ENCODE peak calls at places on chromosome 11, in eight cellular contexts. R is MM.1S, Y is fibroblast of pulmonary artery, D is GM10248, E is ovary, M is uterus, B is transverse colon, W is progenitor cell of endocrine pancreas. T is an unnamed sample.

GRCh38 chr11:72039108-72039850 is 40.6 kb downstream of the IL18BP start:
- DNase-seq in R (no peak), Y (no peak), D (no peak), E (peak; percentile 57), M (peak; percentile 34), B (peak; percentile 83), W (no peak), T (no peak)

GRCh38 chr11:10518891-10519290 is 22.1 kb downstream of the RNF141 start:
- DNase-seq in R (no peak), Y (no peak), D (no peak), E (no peak), M (no peak), B (no peak), W (no peak), T (no peak)

GRCh38 chr11:96126917-96127595 is 203.1 kb upstream of the MTMR2 start:
- DNase-seq in R (no peak), Y (no peak), D (no peak), E (no peak), M (no peak), B (no peak), W (no peak), T (no peak)

GRCh38 chr11:12091957-12092558 is 18.3 kb upstream of the MICAL2 start:
- DNase-seq in R (no peak), Y (no peak), D (no peak), E (no peak), M (no peak), B (peak; percentile 40), W (no peak), T (no peak)

GRCh38 chr11:5004429-5005274 is 10.0 kb downstream of the OR51L1 start:
- DNase-seq in R (peak; percentile 58), Y (peak; percentile 72), D (peak; percentile 10), E (no peak), M (no peak), B (peak; percentile 46), W (peak; percentile 36), T (peak; percentile 58)

GRCh38 chr11:122264121-122264520 is 148.1 kb upstream of the BLID start:
- DNase-seq in R (no peak), Y (no peak), D (no peak), E (no peak), M (no peak), B (no peak), W (no peak), T (no peak)

GRCh38 chr11:106706355-106706754 is 311.9 kb downstream of the GUCY1A2 start:
- DNase-seq in R (no peak), Y (peak; percentile 79), D (no peak), E (no peak), M (no peak), B (no peak), W (no peak), T (no peak)

GRCh38 chr11:122803306-122803705 is 35.0 kb upstream of the CRTAM start:
- DNase-seq in R (no peak), Y (peak; percentile 46), D (no peak), E (no peak), M (no peak), B (no peak), W (no peak), T (no peak)

GRCh38 chr11:16997624-16998023 is 16.6 kb downstream of the PLEKHA7 start:
- DNase-seq in R (no peak), Y (no peak), D (no peak), E (no peak), M (no peak), B (peak; percentile 79), W (no peak), T (no peak)

GRCh38 chr11:104320091-104320490 is 156.1 kb upstream of the PDGFD start:
- DNase-seq in R (no peak), Y (peak; percentile 26), D (no peak), E (no peak), M (no peak), B (no peak), W (no peak), T (no peak)

GRCh38 chr11:105357764-105358163 is 218.2 kb upstream of the CARD18 start:
- DNase-seq in R (no peak), Y (peak; percentile 71), D (no peak), E (no peak), M (no peak), B (no peak), W (no peak), T (no peak)

GRCh38 chr11:106668147-106668546 is 350.1 kb downstream of the GUCY1A2 start:
- DNase-seq in R (no peak), Y (peak; percentile 49), D (no peak), E (no peak), M (no peak), B (no peak), W (no peak), T (no peak)

GRCh38 chr11:119449498-119449897 is 26.5 kb upstream of the THY1 start:
- DNase-seq in R (no peak), Y (no peak), D (no peak), E (no peak), M (no peak), B (no peak), W (no peak), T (no peak)

GRCh38 chr11:126352934-126353801 is 2.3 kb upstream of the ST3GAL4 start:
- DNase-seq in R (peak; percentile 42), Y (peak; percentile 57), D (no peak), E (no peak), M (no peak), B (no peak), W (no peak), T (no peak)

GRCh38 chr11:1341928-1342524 is 32.6 kb upstream of the TOLLIP start:
- DNase-seq in R (no peak), Y (peak; percentile 72), D (no peak), E (no peak), M (no peak), B (no peak), W (no peak), T (no peak)

GRCh38 chr11:57336111-57336666 is 497 bp upstream of the SSRP1 start:
- DNase-seq in R (no peak), Y (no peak), D (no peak), E (no peak), M (no peak), B (no peak), W (no peak), T (no peak)

GRCh38 chr11:33377852-33378385 is 120.7 kb downstream of the HIPK3 start:
- DNase-seq in R (no peak), Y (peak; percentile 42), D (no peak), E (no peak), M (no peak), B (no peak), W (no peak), T (no peak)

GRCh38 chr11:5291207-5291838 is 10.4 kb downstream of the OR51B4 start:
- DNase-seq in R (peak; percentile 68), Y (peak; percentile 63), D (peak; percentile 40), E (no peak), M (no peak), B (no peak), W (no peak), T (peak; percentile 5)

GRCh38 chr11:102603576-102603975 is 21.6 kb downstream of the MMP20 start:
- DNase-seq in R (no peak), Y (no peak), D (no peak), E (no peak), M (no peak), B (no peak), W (no peak), T (no peak)

GRCh38 chr11:110432713-110433392 is 3.1 kb downstream of the FDX1 start:
- DNase-seq in R (no peak), Y (peak; percentile 36), D (no peak), E (no peak), M (no peak), B (no peak), W (no peak), T (no peak)

GRCh38 chr11:7668911-7669310 is 4.4 kb downstream of the CYB5R2 start:
- DNase-seq in R (no peak), Y (peak; percentile 48), D (no peak), E (no peak), M (no peak), B (no peak), W (no peak), T (peak; percentile 20)

GRCh38 chr11:111047376-111047775 is 198.1 kb upstream of the POU2AF2 start:
- DNase-seq in R (no peak), Y (no peak), D (no peak), E (no peak), M (no peak), B (no peak), W (no peak), T (no peak)

GRCh38 chr11:57475191-57475590 is 14.9 kb downstream of the RTN4RL2 start:
- DNase-seq in R (no peak), Y (peak; percentile 38), D (no peak), E (no peak), M (no peak), B (no peak), W (no peak), T (no peak)

GRCh38 chr11:57340228-57340627 is 2.1 kb downstream of the P2RX3 start:
- DNase-seq in R (no peak), Y (no peak), D (no peak), E (no peak), M (no peak), B (no peak), W (no peak), T (no peak)

GRCh38 chr11:118151421-118151820 is 1.2 kb downstream of the SCN4B start:
- DNase-seq in R (no peak), Y (no peak), D (no peak), E (no peak), M (no peak), B (no peak), W (no peak), T (no peak)
- TF ChIP-seq CTCF in R (no peak), Y (no peak), D (no peak), E (no peak), M (no peak), B (no peak), W (no peak), T (no peak)

GRCh38 chr11:64239662-64240466 is 1.0 kb upstream of the FKBP2 start:
- DNase-seq in R (no peak), Y (no peak), D (peak; percentile 73), E (no peak), M (no peak), B (no peak), W (no peak), T (no peak)
- TF ChIP-seq CTCF in R (no peak), Y (no peak), D (no peak), E (no peak), M (no peak), B (no peak), W (no peak), T (no peak)

GRCh38 chr11:26285593-26285992 is 46.3 kb upstream of the ANO3 start:
- DNase-seq in R (no peak), Y (no peak), D (no peak), E (no peak), M (no peak), B (no peak), W (no peak), T (no peak)

GRCh38 chr11:26287067-26287518 is 44.8 kb upstream of the ANO3 start:
- DNase-seq in R (no peak), Y (no peak), D (no peak), E (no peak), M (no peak), B (no peak), W (no peak), T (no peak)

GRCh38 chr11:26283852-26284421 is 48.0 kb upstream of the ANO3 start:
- DNase-seq in R (no peak), Y (no peak), D (no peak), E (no peak), M (no peak), B (no peak), W (no peak), T (no peak)

GRCh38 chr11:26286472-26287066 is 45.4 kb upstream of the ANO3 start:
- DNase-seq in R (no peak), Y (peak; percentile 44), D (no peak), E (no peak), M (no peak), B (no peak), W (no peak), T (peak; percentile 27)
- TF ChIP-seq CTCF in R (peak; percentile 53), Y (peak; percentile 69), D (peak; percentile 50), E (no peak), M (no peak), B (no peak), W (peak; percentile 61), T (peak; percentile 45)

GRCh38 chr11:70176940-70177689 is 26.0 kb upstream of the FADD start:
- DNase-seq in R (peak; percentile 44), Y (no peak), D (peak; percentile 80), E (no peak), M (no peak), B (peak; percentile 46), W (no peak), T (peak; percentile 55)
- TF ChIP-seq CTCF in R (peak; percentile 57), Y (peak; percentile 40), D (peak; percentile 40), E (no peak), M (peak; percentile 23), B (peak; percentile 52), W (peak; percentile 50), T (peak; percentile 69)

T was measured in Calu3.